ENCODE peak calls at places on chromosomes 6 and 20, in five cellular contexts. X, Z, C, L and F are unnamed samples.

GRCh38 chr6:101761124-101761601 is 367.7 kb downstream of the GRIK2 start:
- DNase-seq in C (no peak), L (no peak), Z (no peak), X (peak; percentile 54), F (peak; percentile 40)

GRCh38 chr6:148239777-148240462 is 102.7 kb upstream of the SASH1 start:
- DNase-seq in L (no peak), X (no peak), Z (no peak), C (no peak), F (peak; percentile 14)

GRCh38 chr20:3446779-3447178 is 24.0 kb upstream of the ATRN start:
- DNase-seq in X (no peak), C (no peak), L (no peak), Z (no peak), F (no peak)

GRCh38 chr6:72748759-72749158 is 126.9 kb downstream of the KCNQ5 start:
- DNase-seq in X (peak; percentile 60), Z (peak; percentile 12), L (no peak), C (no peak), F (peak; percentile 88)

GRCh38 chr6:142265476-142265875 is 36.3 kb upstream of the ADGRG6 start:
- DNase-seq in X (no peak), L (no peak), C (no peak), Z (no peak), F (no peak)

GRCh38 chr6:33981861-33982260 is 164.0 kb downstream of the GRM4 start:
- DNase-seq in Z (no peak), C (no peak), X (no peak), L (no peak), F (no peak)

GRCh38 chr20:36754656-36755222 is 8.8 kb upstream of the NDRG3 start:
- DNase-seq in L (peak; percentile 74), X (peak; percentile 78), C (peak; percentile 21), Z (no peak), F (peak; percentile 92)

GRCh38 chr20:51237278-51237677 is 214.4 kb upstream of the KCNG1 start:
- DNase-seq in C (no peak), Z (no peak), L (no peak), X (no peak), F (no peak)

GRCh38 chr6:11379805-11380204 is 147.3 kb upstream of the NEDD9 start:
- DNase-seq in L (no peak), C (no peak), X (no peak), Z (no peak), F (no peak)

GRCh38 chr6:129501401-129502051 is 208.5 kb downstream of the ARHGAP18 start:
- DNase-seq in L (no peak), Z (no peak), X (peak; percentile 97), C (no peak), F (peak; percentile 83)

GRCh38 chr20:63977392-63978276 is 1.8 kb downstream of the SAMD10 start:
- DNase-seq in L (no peak), X (peak; percentile 90), Z (no peak), C (no peak), F (peak; percentile 65)

GRCh38 chr20:59441860-59442810 is 141.7 kb downstream of the EDN3 start:
- DNase-seq in L (no peak), C (no peak), X (no peak), Z (peak; percentile 4), F (no peak)

GRCh38 chr20:63238491-63239126 is 2.9 kb downstream of the BIRC7 start:
- DNase-seq in X (no peak), C (no peak), L (no peak), Z (no peak), F (no peak)

GRCh38 chr6:30707281-30707850 is 9.7 kb downstream of the MDC1 start:
- DNase-seq in C (no peak), L (no peak), Z (no peak), X (no peak), F (no peak)

GRCh38 chr6:168060521-168060931 is 18.5 kb downstream of the FRMD1 start:
- DNase-seq in X (peak; percentile 57), L (no peak), C (no peak), Z (no peak), F (peak; percentile 36)

GRCh38 chr6:88141641-88142298 is 24.4 kb downstream of the CNR1 start:
- DNase-seq in Z (no peak), X (no peak), L (peak; percentile 95), C (no peak), F (no peak)

GRCh38 chr6:170378502-170378901 is 71.9 kb downstream of the FAM120B start:
- DNase-seq in Z (no peak), L (no peak), X (no peak), C (peak; percentile 9), F (no peak)

GRCh38 chr20:60100780-60101179 is 142.6 kb downstream of the CDH26 start:
- DNase-seq in X (no peak), C (no peak), L (no peak), Z (no peak), F (peak; percentile 27)

GRCh38 chr20:5153612-5154542 is 27.1 kb downstream of the CDS2 start:
- DNase-seq in L (no peak), Z (no peak), C (no peak), X (no peak), F (no peak)

GRCh38 chr20:23631981-23632710 is 5.6 kb downstream of the CST3 start:
- DNase-seq in Z (no peak), X (no peak), C (no peak), L (no peak), F (no peak)

GRCh38 chr6:42451146-42451594 is 556 bp downstream of the TRERF1 start:
- DNase-seq in Z (no peak), X (no peak), L (no peak), C (peak; percentile 24), F (no peak)

GRCh38 chr20:12823742-12824141 is 185.0 kb upstream of the SPTLC3 start:
- DNase-seq in X (no peak), C (no peak), L (no peak), Z (no peak), F (no peak)

GRCh38 chr6:170023620-170024521 is 267.0 kb downstream of the DLL1 start:
- DNase-seq in X (no peak), C (no peak), L (no peak), Z (no peak), F (no peak)

GRCh38 chr6:22828179-22829062 is 259.1 kb downstream of the HDGFL1 start:
- DNase-seq in L (no peak), X (peak; percentile 95), C (no peak), Z (no peak), F (peak; percentile 91)

GRCh38 chr20:22312744-22313346 is 271.5 kb downstream of the FOXA2 start:
- DNase-seq in X (peak; percentile 47), C (no peak), L (peak; percentile 7), Z (peak; percentile 23), F (peak; percentile 64)

GRCh38 chr6:167005350-167006159 is 6.4 kb downstream of the CEP43 start:
- DNase-seq in L (no peak), Z (no peak), C (no peak), X (no peak), F (no peak)

GRCh38 chr20:24987244-24987643 is 5.3 kb downstream of the APMAP start:
- DNase-seq in Z (no peak), L (no peak), X (no peak), C (peak; percentile 30), F (no peak)

GRCh38 chr6:15200087-15200486 is 45.8 kb upstream of the JARID2 start:
- DNase-seq in C (no peak), X (no peak), Z (no peak), L (no peak), F (no peak)